ENCODE peak calls at places on chromosomes 3 and 15, in ten cellular contexts. E is heart right ventricle; S is psoas muscle; T is WERI-Rb-1; M is pancreas; A is sigmoid colon; J is tibial nerve; L is body of pancreas; W is kidney; H is CD4-positive, alpha-beta T cell. P is an unnamed sample. For H3K9me3, the result is how much of the 10 kb centered on the place peaks cover.

GRCh38 chr3:134928392-134928791 is 133.3 kb downstream of the EPHB1 start:
- DNase-seq in T (no peak), M (no peak), W (no peak), A (peak), S (no peak), H (no peak), J (no peak), L (no peak), E (no peak), P (no peak)

GRCh38 chr3:9583792-9584191 is 30.2 kb upstream of the LHFPL4 start:
- DNase-seq in A (no peak), M (no peak), E (no peak), W (no peak), S (no peak), J (no peak), T (no peak), L (no peak), H (no peak), P (no peak)

GRCh38 chr15:36784098-36784670 is 204.8 kb downstream of the CDIN1 start:
- DNase-seq in S (no peak), T (no peak), A (no peak), E (no peak), M (no peak), W (no peak), L (no peak), H (no peak), J (no peak), P (no peak)

GRCh38 chr15:90233701-90234518 is at the start of the genes CIB1 and GDPGP1:
- DNase-seq in A (peak), E (peak), L (peak), J (peak), T (peak), W (peak), S (peak), H (peak), M (peak), P (peak)

GRCh38 chr3:107600784-107601183 is 78.0 kb downstream of the BBX start:
- DNase-seq in S (no peak), W (no peak), H (no peak), E (no peak), A (no peak), T (no peak), L (no peak), M (no peak), J (no peak), P (no peak)

GRCh38 chr3:49872801-49873281 is 3.1 kb upstream of the CAMKV start:
- DNase-seq in S (no peak), W (no peak), A (no peak), J (no peak), T (no peak), E (no peak), H (peak), L (no peak), M (no peak), P (no peak)

GRCh38 chr15:71853543-71853942 is 43.2 kb downstream of the NR2E3 start:
- DNase-seq in T (no peak), H (no peak), E (no peak), J (no peak), L (no peak), M (no peak), A (no peak), S (no peak), W (no peak), P (no peak)

GRCh38 chr3:138914870-138915502 is 32.0 kb downstream of the FOXL2 start:
- DNase-seq in M (no peak), E (no peak), A (no peak), W (no peak), T (no peak), S (no peak), L (no peak), J (no peak), H (no peak), P (no peak)

GRCh38 chr3:185822221-185822956 is 2.5 kb downstream of the IGF2BP2 start:
- DNase-seq in M (no peak), L (no peak), H (no peak), E (no peak), J (no peak), S (no peak), W (no peak), T (no peak), A (no peak), P (no peak)

GRCh38 chr3:130601662-130602061 is 84.7 kb downstream of the COL6A6 start:
- DNase-seq in L (no peak), S (no peak), J (no peak), E (no peak), T (no peak), A (no peak), M (no peak), H (no peak), W (no peak), P (no peak)

GRCh38 chr3:57582470-57583168 is 14.5 kb downstream of the ARF4 start:
- DNase-seq in T (no peak), L (no peak), A (no peak), W (no peak), S (no peak), E (no peak), J (no peak), M (no peak), H (no peak), P (no peak)

GRCh38 chr3:53145109-53146077 is 15.2 kb upstream of the RFT1 start:
- DNase-seq in S (no peak), J (no peak), T (no peak), E (no peak), L (peak), A (peak), M (peak), H (no peak), W (peak), P (no peak)

GRCh38 chr15:92226020-92226612 is 167.6 kb upstream of the ST8SIA2 start:
- DNase-seq in M (no peak), E (no peak), L (no peak), A (no peak), J (no peak), W (no peak), S (no peak), T (peak), H (no peak), P (no peak)

GRCh38 chr3:190086191-190086590 is 34.5 kb downstream of the P3H2 start:
- DNase-seq in M (no peak), A (no peak), H (no peak), L (no peak), J (no peak), E (no peak), T (no peak), W (no peak), S (no peak), P (no peak)

GRCh38 chr15:66004618-66005262 is 135.4 kb downstream of the RAB11A start:
- DNase-seq in J (no peak), M (no peak), A (no peak), E (peak), W (no peak), T (no peak), H (no peak), L (peak), S (no peak), P (no peak)

GRCh38 chr15:39118510-39118909 is 462.4 kb upstream of the THBS1 start:
- DNase-seq in H (no peak), E (no peak), T (no peak), M (no peak), S (no peak), J (no peak), A (no peak), W (no peak), L (no peak), P (no peak)

GRCh38 chr3:16559664-16560365 is 45.4 kb downstream of the DAZL start:
- DNase-seq in S (no peak), L (no peak), W (no peak), H (no peak), M (no peak), A (no peak), J (no peak), T (no peak), E (no peak), P (no peak)

GRCh38 chr15:65231306-65231705 is 20.0 kb upstream of the CILP start:
- DNase-seq in L (no peak), J (no peak), S (no peak), M (no peak), E (no peak), W (no peak), A (no peak), T (no peak), H (no peak), P (no peak)

GRCh38 chr3:191952609-191953008 is 491.6 kb downstream of the PYDC2 start:
- DNase-seq in T (no peak), W (peak), E (no peak), M (no peak), S (no peak), H (no peak), J (no peak), A (no peak), L (no peak), P (no peak)

GRCh38 chr15:63815796-63816533 is 17.8 kb downstream of the HERC1 start:
- DNase-seq in T (no peak), A (peak), L (no peak), H (no peak), M (no peak), S (no peak), E (no peak), W (no peak), J (no peak), P (no peak)

GRCh38 chr3:180594631-180595348 is 7.2 kb upstream of the TTC14 start:
- DNase-seq in T (no peak), L (no peak), S (no peak), A (no peak), H (no peak), J (no peak), E (no peak), M (no peak), W (no peak), P (no peak)

GRCh38 chr3:172824229-172824628 is 73.7 kb downstream of the ECT2 start:
- DNase-seq in H (no peak), E (no peak), T (peak), S (no peak), J (no peak), W (no peak), A (no peak), M (no peak), L (no peak), P (no peak)

GRCh38 chr3:33664195-33664594 is 53.9 kb downstream of the CLASP2 start:
- DNase-seq in W (no peak), M (no peak), E (no peak), L (no peak), H (no peak), A (no peak), T (no peak), J (no peak), S (no peak), P (no peak)

GRCh38 chr15:83164409-83165404 is 42.9 kb downstream of the HDGFL3 start:
- DNase-seq in A (no peak), H (no peak), T (no peak), L (no peak), E (no peak), W (no peak), M (no peak), S (no peak), J (no peak), P (no peak)

GRCh38 chr3:194936659-194937058 is 251.0 kb downstream of the FAM43A start:
- DNase-seq in M (no peak), E (no peak), W (no peak), T (no peak), H (no peak), A (no peak), J (no peak), L (no peak), S (no peak), P (no peak)

GRCh38 chr3:117356296-117356695 is 646.7 kb downstream of the TUSC7 start:
- DNase-seq in T (no peak), H (no peak), L (no peak), S (no peak), W (no peak), J (no peak), A (no peak), M (no peak), E (no peak), P (no peak)

GRCh38 chr3:10546181-10546624 is 40.8 kb upstream of the ATP2B2 start:
- DNase-seq in E (no peak), S (no peak), A (no peak), M (no peak), T (no peak), L (no peak), H (no peak), W (no peak), J (no peak), P (no peak)

GRCh38 chr3:57952208-57952631 is 56.0 kb upstream of the FLNB start:
- DNase-seq in S (peak), J (no peak), E (peak), T (peak), A (peak), W (peak), L (no peak), M (no peak), H (no peak), P (peak)

GRCh38 chr3:104575631-104576030 is 791.1 kb upstream of the ALCAM start:
- DNase-seq in W (no peak), L (no peak), S (no peak), E (no peak), H (no peak), T (no peak), J (no peak), M (no peak), A (no peak), P (no peak)
- H3K9me3 ChIP-seq in W (under half), L (under half), S (under half), E (under half), H (under half), T (under half), J (under half), M (under half), A (under half), P (under half)

DNA sequence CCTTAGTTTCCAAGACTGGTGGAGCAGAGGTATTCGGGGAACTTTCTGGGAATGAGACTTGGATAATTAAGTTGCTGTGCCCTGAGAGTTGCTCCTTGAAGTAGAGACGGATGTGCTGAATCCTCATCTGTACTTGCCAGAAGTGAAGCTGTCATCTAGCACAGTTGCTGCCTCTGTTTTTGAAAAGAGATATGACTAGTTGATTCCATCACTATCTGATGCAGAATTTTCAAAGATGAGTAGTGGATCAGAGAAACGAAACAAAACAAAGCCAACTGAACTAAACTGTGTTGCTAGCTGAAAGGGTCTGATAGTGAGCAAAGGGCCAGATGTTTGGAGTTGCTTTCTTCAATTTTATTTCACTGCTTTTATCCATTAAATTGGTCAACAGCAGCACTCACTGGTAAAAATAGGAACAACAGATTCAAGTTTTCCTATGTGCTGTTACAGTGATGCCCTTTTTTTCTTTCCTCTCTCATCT is 52.7 kb downstream of the MITF start:
- DNase-seq in M (no peak), J (no peak), W (no peak), S (no peak), A (no peak), L (no peak), H (no peak), T (no peak), E (no peak), P (no peak)
- TF ChIP-seq CTCF in M (no peak), J (peak), W (peak), S (peak), A (peak), L (peak), H (no peak), T (no peak), E (peak), P (peak)

GRCh38 chr3:123371859-123372767 is 76.8 kb downstream of the ADCY5 start:
- DNase-seq in A (peak), L (no peak), W (peak), H (no peak), J (no peak), S (no peak), T (no peak), M (no peak), E (no peak), P (no peak)
- H3K27ac ChIP-seq in A (peak), L (no peak), W (no peak), H (no peak), J (no peak), S (no peak), T (no peak), M (no peak), E (peak), P (peak)

DNA sequence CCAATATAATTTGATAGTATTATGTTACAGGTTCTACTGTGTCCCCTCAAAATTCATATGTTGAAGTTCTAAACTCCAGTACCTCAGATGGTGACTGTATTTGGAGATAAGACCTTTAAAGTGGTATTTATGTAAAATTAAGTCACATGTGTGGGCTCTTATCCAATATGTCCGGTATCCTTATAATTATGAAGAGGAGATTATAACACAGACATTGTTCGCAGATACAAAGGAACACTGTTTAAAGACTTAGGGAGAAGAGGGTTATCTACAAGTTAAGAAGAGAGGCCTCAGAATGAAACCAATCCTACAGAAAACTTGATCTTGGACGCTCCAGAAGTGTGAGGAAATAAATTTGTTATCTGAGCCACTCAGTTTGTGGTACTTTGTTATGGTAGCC is 50.9 kb downstream of the DPH6 start:
- DNase-seq in A (no peak), E (no peak), S (no peak), T (no peak), J (no peak), L (no peak), M (no peak), H (no peak), W (no peak), P (no peak)
- H3K9me3 ChIP-seq in A (under half), E (under half), S (under half), T (under half), J (under half), L (under half), M (under half), H (under half), W (under half), P (under half)

GRCh38 chr3:171013822-171014748 is 12.4 kb downstream of the SLC2A2 start:
- DNase-seq in A (no peak), L (no peak), E (no peak), H (no peak), W (no peak), M (no peak), T (no peak), S (no peak), J (no peak), P (no peak)

GRCh38 chr3:171021377-171021776 is 5.1 kb downstream of the SLC2A2 start:
- DNase-seq in S (no peak), T (no peak), L (no peak), H (no peak), A (no peak), E (no peak), M (no peak), J (no peak), W (no peak), P (no peak)

GRCh38 chr3:171023566-171023965 is 3.0 kb downstream of the SLC2A2 start:
- DNase-seq in J (no peak), W (no peak), M (no peak), A (no peak), T (no peak), L (no peak), E (no peak), S (no peak), H (no peak), P (no peak)

DNA sequence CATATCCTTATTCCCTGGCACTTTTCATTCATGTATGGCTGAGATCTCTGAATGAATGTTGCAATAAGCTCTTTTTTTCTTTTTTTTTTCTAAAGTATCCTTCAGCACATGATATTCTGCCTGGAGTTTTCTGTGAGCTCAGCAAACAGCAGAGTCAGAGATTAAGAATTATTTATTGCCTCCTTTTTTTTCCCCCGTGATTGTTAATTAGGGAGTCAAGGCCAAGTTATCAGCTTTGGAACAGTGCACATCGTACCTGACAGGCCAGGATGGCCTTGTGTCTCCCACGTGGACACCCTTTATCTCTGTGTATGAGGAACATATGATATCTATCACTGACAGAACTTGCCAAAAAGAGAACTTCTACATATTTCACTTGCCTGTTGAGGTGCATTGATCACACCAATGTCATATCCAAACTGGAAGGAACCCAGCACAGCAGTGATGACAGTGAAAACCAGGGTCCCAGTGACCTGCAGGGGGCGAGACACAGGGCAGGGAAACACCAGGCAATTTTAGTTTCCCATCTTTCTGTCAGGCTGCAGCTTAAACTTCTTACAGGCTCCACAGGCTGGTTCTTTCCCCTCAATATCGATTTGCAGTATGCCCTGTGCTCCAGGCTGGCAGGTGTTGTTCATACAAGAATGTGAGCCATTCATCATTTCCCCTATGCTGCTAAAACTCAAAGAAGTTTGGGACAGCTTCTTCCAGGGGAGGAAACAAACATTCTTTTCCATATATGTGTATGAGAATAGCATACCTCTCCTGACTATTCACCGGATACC is 8.2 kb downstream of the SLC2A2 start:
- DNase-seq in M (no peak), H (no peak), T (no peak), W (no peak), J (no peak), E (no peak), A (no peak), L (no peak), S (no peak), P (no peak)
- TF ChIP-seq CTCF in M (no peak), H (no peak), T (peak), W (no peak), J (no peak), E (no peak), A (no peak), L (peak), S (no peak), P (no peak)

DNA sequence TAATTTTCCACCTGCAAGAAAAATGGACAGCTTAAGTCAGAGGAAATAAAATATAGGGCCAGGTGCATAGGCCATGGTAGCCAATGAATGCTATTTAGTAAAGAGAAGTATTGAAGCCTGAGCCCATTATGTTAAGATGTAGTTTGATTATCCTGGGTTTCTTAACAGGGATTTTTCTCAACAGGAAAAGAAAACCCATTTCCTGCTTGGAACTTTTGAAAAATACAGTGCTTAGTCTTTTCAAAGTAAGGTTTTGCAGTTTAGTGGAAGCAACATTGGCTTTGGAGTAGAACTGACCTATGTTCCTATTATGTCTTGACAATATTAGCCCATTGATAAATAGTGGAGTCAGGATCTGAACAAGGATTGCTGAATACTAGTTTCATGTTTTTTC is 259.5 kb upstream of the TGFBR2 start:
- DNase-seq in J (no peak), M (no peak), E (no peak), A (no peak), L (no peak), H (no peak), T (no peak), W (no peak), S (no peak), P (no peak)
- H3K27ac ChIP-seq in J (no peak), M (no peak), E (no peak), A (no peak), L (no peak), H (no peak), T (no peak), W (no peak), S (no peak), P (no peak)

GRCh38 chr15:100022426-100022825 is 289.2 kb upstream of the LYSMD4 start:
- DNase-seq in M (no peak), T (no peak), A (no peak), W (no peak), H (no peak), S (no peak), J (no peak), E (no peak), L (no peak), P (no peak)
- H3K9me3 ChIP-seq in M (under half), T (under half), A (under half), W (under half), H (under half), S (under half), J (under half), E (under half), L (under half), P (under half)